ENCODE peak calls at places on chromosomes 5 and 9, in six cellular contexts. W, I, N, U, H and D are unnamed samples.

GRCh38 chr5:124602925-124603650 is 143.4 kb downstream of the ZNF608 start:
- DNase-seq in W (no peak), I (no peak), N (no peak), U (no peak), H (no peak), D (no peak)

GRCh38 chr5:123511290-123511647 is 708 bp upstream of the CSNK1G3 start:
- DNase-seq in W (no peak), I (no peak), N (no peak), U (peak; percentile 87), H (peak; percentile 75), D (peak; percentile 62)

GRCh38 chr5:150075233-150075632 is 11.1 kb downstream of the CSF1R start:
- DNase-seq in W (no peak), I (no peak), N (no peak), U (no peak), H (no peak), D (no peak)

GRCh38 chr9:88425538-88425950 is 37.3 kb downstream of the SPIN1 start:
- DNase-seq in W (no peak), I (no peak), N (no peak), U (peak; percentile 23), H (peak; percentile 45), D (no peak)

GRCh38 chr5:135596788-135597187 is 18.0 kb upstream of the CXCL14 start:
- DNase-seq in W (no peak), I (no peak), N (no peak), U (no peak), H (no peak), D (no peak)

GRCh38 chr5:13660072-13660471 is 284.4 kb downstream of the DNAH5 start:
- DNase-seq in W (no peak), I (no peak), N (no peak), U (peak; percentile 25), H (peak; percentile 16), D (no peak)

GRCh38 chr9:73093740-73094379 is 57.8 kb upstream of the ANXA1 start:
- DNase-seq in W (no peak), I (no peak), N (no peak), U (peak; percentile 8), H (peak; percentile 56), D (no peak)

GRCh38 chr5:54646285-54647101 is 128.9 kb downstream of the SNX18 start:
- DNase-seq in W (no peak), I (peak; percentile 83), N (peak; percentile 72), U (peak; percentile 83), H (peak; percentile 90), D (no peak)

GRCh38 chr9:95313010-95313498 is 4.5 kb downstream of the FANCC start:
- DNase-seq in W (peak; percentile 46), I (peak; percentile 44), N (peak; percentile 83), U (peak; percentile 73), H (peak; percentile 55), D (peak; percentile 61)

GRCh38 chr5:147887026-147887627 is 8.6 kb downstream of the SCGB3A2 start:
- DNase-seq in W (no peak), I (no peak), N (no peak), U (no peak), H (peak; percentile 75), D (peak; percentile 55)

GRCh38 chr9:20604561-20604960 is 17.7 kb downstream of the MLLT3 start:
- DNase-seq in W (no peak), I (no peak), N (no peak), U (peak; percentile 34), H (peak; percentile 77), D (no peak)

GRCh38 chr9:15423328-15423985 is 781 bp downstream of the SNAPC3 start:
- DNase-seq in W (no peak), I (no peak), N (no peak), U (peak; percentile 29), H (peak; percentile 57), D (peak; percentile 17)

GRCh38 chr9:127249877-127250276 is 14.7 kb upstream of the GARNL3 start:
- DNase-seq in W (no peak), I (no peak), N (no peak), U (no peak), H (no peak), D (no peak)

GRCh38 chr5:148856009-148856367 is 29.6 kb downstream of the ADRB2 start:
- DNase-seq in W (no peak), I (no peak), N (peak; percentile 57), U (no peak), H (no peak), D (no peak)

GRCh38 chr5:96565843-96566242 is 96.3 kb upstream of the CAST start:
- DNase-seq in W (no peak), I (no peak), N (no peak), U (peak; percentile 80), H (peak; percentile 94), D (peak; percentile 41)

GRCh38 chr9:109161471-109161870 is 5.6 kb downstream of the FRRS1L start:
- DNase-seq in W (no peak), I (no peak), N (no peak), U (no peak), H (no peak), D (no peak)

GRCh38 chr9:15377625-15378252 is 44.9 kb upstream of the SNAPC3 start:
- DNase-seq in W (no peak), I (no peak), N (no peak), U (no peak), H (no peak), D (no peak)

GRCh38 chr9:132997591-132997990 is 19.1 kb downstream of the GFI1B start:
- DNase-seq in W (no peak), I (no peak), N (no peak), U (peak; percentile 52), H (peak; percentile 66), D (peak; percentile 42)

GRCh38 chr5:134171972-134172371 is 4.8 kb downstream of the SKP1 start:
- DNase-seq in W (no peak), I (no peak), N (peak; percentile 78), U (no peak), H (no peak), D (no peak)
- TF ChIP-seq CTCF in W (no peak), I (no peak), N (peak; percentile 36), U (no peak), H (no peak), D (no peak)

GRCh38 chr9:2336055-2336454 is 285.5 kb upstream of the VLDLR start:
- DNase-seq in W (no peak), I (no peak), N (no peak), U (no peak), H (peak; percentile 51), D (no peak)
- TF ChIP-seq CTCF in W (peak; percentile 36), I (peak; percentile 30), N (no peak), U (peak; percentile 39), H (peak; percentile 43), D (no peak)

GRCh38 chr5:41211417-41211816 is 1.9 kb downstream of the C6 start:
- DNase-seq in W (no peak), I (no peak), N (no peak), U (no peak), H (no peak), D (no peak)

GRCh38 chr5:41213340-41213739 is at the start of gene C6:
- DNase-seq in W (no peak), I (no peak), N (no peak), U (no peak), H (no peak), D (no peak)

GRCh38 chr5:41218929-41219328 is 5.6 kb upstream of the C6 start:
- DNase-seq in W (no peak), I (peak; percentile 18), N (no peak), U (no peak), H (no peak), D (no peak)

GRCh38 chr5:41214199-41214598 is 867 bp upstream of the C6 start:
- DNase-seq in W (no peak), I (no peak), N (no peak), U (no peak), H (no peak), D (no peak)

GRCh38 chr5:41212935-41213334 is 397 bp downstream of the C6 start:
- DNase-seq in W (no peak), I (no peak), N (no peak), U (no peak), H (no peak), D (no peak)
- TF ChIP-seq CTCF in W (no peak), I (no peak), N (no peak), U (no peak), H (no peak), D (no peak)

GRCh38 chr5:588406-588995 is 23.6 kb upstream of the CEP72 start:
- DNase-seq in W (no peak), I (no peak), N (no peak), U (no peak), H (no peak), D (no peak)

GRCh38 chr5:585962-586628 is 26.0 kb upstream of the CEP72 start:
- DNase-seq in W (no peak), I (no peak), N (no peak), U (no peak), H (no peak), D (no peak)

GRCh38 chr5:587403-587802 is 24.7 kb upstream of the CEP72 start:
- DNase-seq in W (no peak), I (no peak), N (no peak), U (no peak), H (no peak), D (no peak)

GRCh38 chr5:585556-585955 is 26.6 kb upstream of the CEP72 start:
- DNase-seq in W (no peak), I (no peak), N (no peak), U (no peak), H (no peak), D (no peak)

DNA sequence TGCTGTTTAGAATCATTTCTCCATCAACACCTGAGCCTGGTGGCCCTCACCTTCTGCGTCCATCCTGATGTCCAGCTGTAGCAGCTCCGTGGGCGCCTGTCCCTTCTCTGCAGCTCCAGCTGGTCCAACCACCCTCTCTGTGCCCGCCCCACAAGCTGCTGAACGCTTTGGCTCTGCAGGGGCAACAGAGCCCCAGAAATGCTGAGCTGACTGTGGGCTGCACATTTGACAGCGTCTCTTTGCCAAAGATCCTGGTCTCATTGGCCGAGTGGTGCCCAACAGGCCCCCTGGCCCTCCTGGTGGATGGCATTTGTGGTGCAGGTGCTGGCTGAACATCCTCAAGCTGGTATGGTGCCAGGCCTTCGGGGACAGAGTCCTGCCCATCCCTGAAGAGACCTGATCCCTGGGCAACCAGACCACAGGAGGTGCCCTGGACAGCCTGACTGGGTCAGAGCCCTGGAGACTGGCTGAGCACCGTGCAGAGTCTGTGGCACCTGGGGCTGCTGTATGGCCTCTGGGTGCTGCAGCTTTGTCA is 25.3 kb upstream of the CEP72 start:
- DNase-seq in W (no peak), I (no peak), N (no peak), U (no peak), H (no peak), D (peak; percentile 21)
- TF ChIP-seq CTCF in W (no peak), I (no peak), N (no peak), U (no peak), H (peak; percentile 1), D (no peak)

DNA sequence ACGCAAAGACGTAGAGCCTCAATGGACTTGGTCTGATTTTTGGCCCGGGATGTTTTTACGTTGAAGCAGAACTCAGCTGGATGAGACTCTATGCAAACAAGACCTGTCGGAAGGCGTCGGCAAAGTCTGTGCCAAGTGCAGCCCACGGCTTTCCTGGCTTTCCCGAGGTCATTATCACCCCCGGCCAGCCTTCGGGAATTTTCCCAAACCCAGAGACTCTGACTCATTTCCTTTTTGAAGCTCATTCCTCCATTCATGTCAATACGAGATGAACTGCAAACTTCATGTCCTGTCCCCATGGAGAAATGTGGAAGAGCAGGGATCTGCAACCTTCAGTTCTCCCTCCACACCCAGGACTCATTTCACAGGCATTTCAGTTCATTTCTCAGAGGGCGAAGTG is 95.3 kb downstream of the IRX2 start:
- DNase-seq in W (no peak), I (no peak), N (no peak), U (peak; percentile 98), H (no peak), D (peak; percentile 72)
- TF ChIP-seq CTCF in W (no peak), I (no peak), N (no peak), U (no peak), H (no peak), D (no peak)